ENCODE peak calls at places on chromosomes 6 and 20, in five cellular contexts. K, J, U, Z and E are unnamed samples.

GRCh38 chr6:34696189-34696738 is 303 bp downstream of the ILRUN start:
- DNase-seq in J (peak), Z (peak), U (no peak), K (no peak), E (no peak)

GRCh38 chr6:3227363-3228045 is at the start of gene TUBB2B:
- DNase-seq in U (no peak), Z (peak), J (peak), K (peak), E (peak)

GRCh38 chr6:16421462-16421960 is 183.1 kb downstream of the GMPR start:
- DNase-seq in J (no peak), Z (no peak), U (no peak), K (no peak), E (no peak)

GRCh38 chr6:158642805-158643489 is 1.6 kb downstream of the DYNLT1 start:
- DNase-seq in J (peak), K (no peak), U (no peak), Z (peak), E (no peak)

GRCh38 chr6:31732029-31732428 is 2.9 kb upstream of the DDAH2 start:
- DNase-seq in K (no peak), Z (no peak), J (no peak), U (no peak), E (no peak)

GRCh38 chr6:24960991-24961475 is 25.3 kb upstream of the RIPOR2 start:
- DNase-seq in U (no peak), J (no peak), Z (no peak), K (no peak), E (no peak)

GRCh38 chr20:21515300-21516179 is 1.7 kb upstream of the NKX2-2 start:
- DNase-seq in K (no peak), Z (no peak), U (no peak), J (no peak), E (peak)

GRCh38 chr6:16154904-16155303 is 26.0 kb downstream of the MYLIP start:
- DNase-seq in K (no peak), Z (no peak), J (peak), U (no peak), E (no peak)

GRCh38 chr6:85390775-85391174 is 59.1 kb upstream of the NT5E start:
- DNase-seq in K (no peak), J (no peak), Z (no peak), U (no peak), E (no peak)

GRCh38 chr6:43904311-43905123 is 134.5 kb downstream of the VEGFA start:
- DNase-seq in Z (no peak), U (no peak), J (no peak), K (no peak), E (no peak)

GRCh38 chr6:46688117-46688965 is 656 bp downstream of the TDRD6 start:
- DNase-seq in U (no peak), K (peak), J (no peak), Z (no peak), E (no peak)

GRCh38 chr6:14454467-14454763 is 336.8 kb downstream of the CD83 start:
- DNase-seq in J (no peak), Z (no peak), K (no peak), U (no peak), E (no peak)

GRCh38 chr20:35307666-35308653 is 15.7 kb upstream of the FAM83C start:
- DNase-seq in J (peak), K (no peak), Z (no peak), U (no peak), E (no peak)

GRCh38 chr6:87518453-87518852 is 45.7 kb downstream of the SLC35A1 start:
- DNase-seq in Z (no peak), J (no peak), K (no peak), U (no peak), E (no peak)

GRCh38 chr6:153927867-153928266 is 111.2 kb upstream of the OPRM1 start:
- DNase-seq in Z (no peak), J (no peak), U (no peak), K (no peak), E (no peak)

GRCh38 chr20:33407251-33407650 is 5.9 kb upstream of the CDK5RAP1 start:
- DNase-seq in Z (no peak), U (no peak), J (peak), K (no peak), E (no peak)

GRCh38 chr6:3282461-3283236 is 23.9 kb downstream of the PSMG4 start:
- DNase-seq in K (no peak), J (no peak), U (no peak), Z (no peak), E (no peak)

GRCh38 chr20:58944610-58945009 is 36.4 kb upstream of the NELFCD start:
- DNase-seq in Z (no peak), K (no peak), U (no peak), J (no peak), E (no peak)
- H2BK12ac ChIP-seq in Z (no peak), K (no peak), U (no peak), J (no peak), E (no peak)

GRCh38 chr6:108559097-108559883 is 1.4 kb upstream of the FOXO3 start:
- DNase-seq in K (peak), J (peak), Z (peak), U (no peak), E (peak)
- H3K14ac ChIP-seq in K (peak), J (peak), Z (peak), U (no peak), E (peak)

GRCh38 chr6:108518714-108519576 is 41.8 kb upstream of the FOXO3 start:
- DNase-seq in U (no peak), Z (peak), K (peak), J (peak), E (no peak)

GRCh38 chr6:108526739-108527174 is 34.0 kb upstream of the FOXO3 start:
- DNase-seq in Z (peak), K (no peak), J (peak), U (no peak), E (peak)

GRCh38 chr6:108523697-108524096 is 37.0 kb upstream of the FOXO3 start:
- DNase-seq in J (no peak), U (no peak), K (no peak), Z (no peak), E (no peak)

GRCh38 chr6:108524528-108525218 is 36.0 kb upstream of the FOXO3 start:
- DNase-seq in J (peak), K (no peak), Z (peak), U (no peak), E (no peak)

GRCh38 chr6:108521616-108522107 is 39.1 kb upstream of the FOXO3 start:
- DNase-seq in U (no peak), K (no peak), Z (no peak), J (no peak), E (no peak)
- H2BK12ac ChIP-seq in U (no peak), K (no peak), Z (no peak), J (no peak), E (no peak)

GRCh38 chr20:9180480-9181257 is 111.8 kb downstream of the PLCB4 start:
- DNase-seq in U (no peak), J (no peak), Z (no peak), K (no peak), E (no peak)
- H3K14ac ChIP-seq in U (no peak), J (no peak), Z (no peak), K (no peak), E (no peak)

DNA sequence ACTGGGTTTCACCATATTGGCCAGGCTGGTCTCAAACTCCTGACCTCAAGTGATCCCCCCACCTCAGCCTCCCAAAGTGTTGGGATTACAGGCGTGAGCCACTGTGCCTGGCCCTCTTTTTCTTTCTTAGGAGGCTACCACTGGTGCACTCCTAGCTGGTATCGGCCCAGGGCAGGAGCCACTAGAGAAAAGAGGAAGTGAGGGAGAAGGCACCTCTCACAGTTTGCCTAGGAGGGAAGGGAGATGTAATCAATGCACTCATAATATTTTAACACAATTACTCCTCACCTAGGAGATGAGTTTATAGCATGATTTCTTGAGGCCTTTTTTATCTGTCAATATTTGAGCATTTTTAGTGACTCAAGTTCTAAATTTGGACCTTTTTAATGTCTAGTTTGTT is 189.0 kb upstream of the SOX4 start:
- DNase-seq in U (no peak), J (no peak), K (no peak), Z (no peak), E (no peak)
- H2BK12ac ChIP-seq in U (no peak), J (no peak), K (no peak), Z (no peak), E (no peak)